ENCODE peak calls at places on chromosomes 11 and 22, in eight cellular contexts. W is ovary, C is A549, R is tibial nerve, T is K562, B is SK-N-SH, A is HepG2, E is stomach. X is an unnamed sample.

GRCh38 chr22:22520667-22521602 is 865 bp upstream of the ZNF280A start:
- DNase-seq in T (peak; percentile 85), E (no peak), C (no peak), R (no peak), B (no peak), W (no peak), A (no peak), X (no peak)

GRCh38 chr11:75966546-75967287 is 151.7 kb downstream of the UVRAG start:
- DNase-seq in R (no peak), A (no peak), C (peak; percentile 18), W (no peak), B (no peak), T (no peak), E (no peak), X (no peak)

GRCh38 chr11:48123249-48123875 is 93.2 kb upstream of the OR4B1 start:
- DNase-seq in A (no peak), W (no peak), T (no peak), B (no peak), C (no peak), E (no peak), R (no peak), X (no peak)

GRCh38 chr11:31882951-31883392 is 71.8 kb upstream of the PAX6 start:
- DNase-seq in R (no peak), E (no peak), C (no peak), A (no peak), T (no peak), B (no peak), W (no peak), X (no peak)

GRCh38 chr11:96067160-96067559 is 143.3 kb upstream of the MTMR2 start:
- DNase-seq in C (no peak), T (no peak), W (no peak), E (no peak), A (no peak), R (no peak), B (no peak), X (no peak)

GRCh38 chr11:33895752-33896137 is 3.9 kb upstream of the LMO2 start:
- DNase-seq in A (no peak), T (no peak), W (no peak), B (no peak), C (no peak), R (no peak), E (no peak), X (no peak)

GRCh38 chr22:29314537-29315285 is 786 bp downstream of the RASL10A start:
- DNase-seq in E (no peak), B (peak; percentile 63), R (no peak), C (no peak), A (no peak), T (no peak), W (no peak), X (peak; percentile 39)

GRCh38 chr11:78253797-78254196 is 65.1 kb downstream of the USP35 start:
- DNase-seq in A (no peak), E (no peak), R (no peak), W (no peak), T (no peak), B (no peak), C (no peak), X (no peak)

DNA sequence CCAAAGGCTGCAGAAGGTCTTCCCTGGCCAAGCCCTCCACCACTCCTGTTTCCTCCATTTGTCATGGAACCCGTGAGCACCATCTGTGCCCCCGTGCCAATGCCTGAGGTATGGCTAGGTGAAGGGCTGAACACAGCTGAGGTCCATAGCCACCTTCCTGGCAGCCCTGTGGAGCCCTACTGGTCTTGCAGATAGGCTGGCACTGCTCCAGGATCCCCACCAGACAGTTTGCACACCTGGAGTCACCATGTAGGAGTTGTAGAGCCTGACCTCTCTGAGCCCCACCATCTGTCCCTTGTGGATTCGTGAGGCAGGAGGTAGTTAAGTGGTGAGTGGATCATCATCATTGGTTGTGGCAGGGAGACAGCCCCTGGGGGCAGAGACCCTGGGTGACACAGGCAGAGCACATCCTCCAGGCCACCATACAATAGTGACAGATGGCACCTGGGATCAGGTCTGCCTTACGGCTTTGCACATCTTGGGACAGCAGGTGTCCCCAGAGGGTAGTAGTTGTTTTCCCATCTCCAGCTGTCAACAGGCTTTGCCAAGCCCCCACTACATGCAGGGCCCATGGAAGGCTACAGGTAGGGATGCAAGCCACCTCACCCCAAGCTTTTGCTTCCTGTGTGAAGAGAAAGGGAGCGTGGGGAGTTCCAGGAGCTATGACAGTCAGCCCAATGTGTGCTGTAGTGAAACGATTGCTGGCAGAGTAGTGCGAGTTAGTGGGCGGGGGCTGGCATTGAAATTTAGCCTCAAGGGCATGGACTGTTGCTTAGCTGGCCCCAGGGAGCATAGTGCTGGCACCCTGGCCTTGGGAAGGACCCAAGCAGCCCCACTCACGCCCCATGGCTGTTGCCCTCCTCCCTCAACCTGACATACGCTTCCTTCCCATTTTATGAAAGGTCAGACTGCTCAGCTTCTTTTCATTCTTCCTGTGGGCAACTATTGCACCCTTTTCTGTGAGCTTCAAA is 52.4 kb upstream of the SUSD2 start:
- DNase-seq in E (no peak), B (no peak), T (no peak), A (no peak), R (no peak), C (no peak), W (no peak), X (no peak)
- TF ChIP-seq EP300 in E (no peak), B (no peak), T (no peak), A (no peak), R (no peak), C (no peak), W (no peak), X (no peak)

GRCh38 chr11:844693-845644 is 2.3 kb downstream of the TSPAN4 start:
- DNase-seq in A (peak; percentile 88), T (peak; percentile 69), C (peak; percentile 83), B (peak; percentile 82), R (peak; percentile 92), E (peak; percentile 77), W (peak; percentile 96), X (peak; percentile 79)

GRCh38 chr11:843086-843704 is 543 bp downstream of the TSPAN4 start:
- DNase-seq in T (peak; percentile 59), C (no peak), W (no peak), R (no peak), B (peak; percentile 68), E (no peak), A (no peak), X (no peak)

GRCh38 chr11:845872-846271 is 3.2 kb downstream of the TSPAN4 start:
- DNase-seq in T (no peak), C (no peak), A (no peak), R (no peak), E (no peak), W (no peak), B (no peak), X (no peak)

GRCh38 chr11:842370-843002 is at the start of the genes POLR2L and TSPAN4:
- DNase-seq in R (peak; percentile 77), W (peak; percentile 91), A (peak; percentile 78), T (peak; percentile 86), B (peak; percentile 97), C (no peak), E (peak; percentile 91), X (peak; percentile 91)

DNA sequence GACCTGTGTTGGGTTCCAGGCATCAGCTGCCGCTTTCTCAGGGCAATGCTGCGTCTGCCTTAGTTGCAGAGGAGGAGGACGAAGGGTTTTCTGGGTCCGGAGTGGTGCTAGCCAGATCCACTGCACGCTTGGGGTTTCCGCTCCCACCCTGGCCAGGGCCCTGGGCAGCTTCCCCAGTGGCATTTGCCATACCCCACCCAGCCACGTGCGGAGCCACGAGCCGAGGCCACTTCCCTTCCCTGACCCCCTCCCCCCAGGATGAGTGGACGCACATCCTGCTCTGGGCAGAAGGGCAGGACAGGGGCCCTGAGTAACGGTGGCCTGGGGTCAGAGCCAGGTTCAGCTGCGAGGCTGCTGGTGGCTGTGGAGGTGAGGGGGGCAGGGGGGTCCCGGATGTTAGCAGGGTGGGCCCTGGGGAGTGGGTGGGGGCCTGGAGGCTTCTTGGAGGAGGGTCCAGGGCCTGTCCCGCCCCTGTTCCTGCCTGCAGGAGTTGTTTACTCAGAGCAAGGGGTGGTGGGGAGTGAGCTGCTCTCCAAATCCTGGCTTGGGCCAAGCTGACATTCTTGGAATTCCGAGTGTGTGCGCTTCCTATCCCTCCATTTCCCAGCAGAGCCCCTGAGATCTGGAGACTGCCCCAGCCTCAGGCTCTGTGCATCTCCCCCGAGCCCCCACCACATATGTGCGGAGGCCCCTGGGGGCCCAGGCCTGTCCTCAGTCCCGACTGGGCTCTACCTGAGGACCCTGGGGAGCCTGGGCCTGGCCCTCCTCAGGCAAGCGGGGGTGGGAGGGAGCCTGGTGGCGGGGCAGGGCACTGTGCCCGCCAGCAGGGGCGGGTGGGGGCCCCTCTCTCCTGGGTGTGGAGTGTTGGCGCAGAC is 1.4 kb downstream of the TSPAN4 start:
- DNase-seq in B (no peak), E (peak; percentile 68), R (peak; percentile 92), C (peak; percentile 86), A (peak; percentile 89), T (peak; percentile 58), W (peak; percentile 90), X (peak; percentile 83)
- TF ChIP-seq CTCF in B (no peak), E (no peak), R (no peak), C (no peak), A (peak; percentile 35), T (no peak), W (no peak), X (no peak)

GRCh38 chr22:45096256-45096907 is 67.3 kb upstream of the NUP50 start:
- DNase-seq in A (peak; percentile 37), C (peak; percentile 64), T (peak; percentile 54), E (peak; percentile 58), B (peak; percentile 87), R (peak; percentile 31), W (peak; percentile 31), X (peak; percentile 61)

GRCh38 chr22:45097061-45097460 is 66.7 kb upstream of the NUP50 start:
- DNase-seq in T (no peak), C (no peak), R (no peak), A (no peak), W (no peak), E (no peak), B (no peak), X (no peak)

GRCh38 chr22:45094826-45095225 is 68.9 kb upstream of the NUP50 start:
- DNase-seq in C (no peak), A (no peak), B (no peak), E (no peak), W (no peak), R (no peak), T (no peak), X (no peak)

GRCh38 chr22:45099961-45100360 is 63.8 kb upstream of the NUP50 start:
- DNase-seq in E (no peak), B (no peak), R (no peak), A (no peak), T (no peak), W (no peak), C (no peak), X (no peak)

DNA sequence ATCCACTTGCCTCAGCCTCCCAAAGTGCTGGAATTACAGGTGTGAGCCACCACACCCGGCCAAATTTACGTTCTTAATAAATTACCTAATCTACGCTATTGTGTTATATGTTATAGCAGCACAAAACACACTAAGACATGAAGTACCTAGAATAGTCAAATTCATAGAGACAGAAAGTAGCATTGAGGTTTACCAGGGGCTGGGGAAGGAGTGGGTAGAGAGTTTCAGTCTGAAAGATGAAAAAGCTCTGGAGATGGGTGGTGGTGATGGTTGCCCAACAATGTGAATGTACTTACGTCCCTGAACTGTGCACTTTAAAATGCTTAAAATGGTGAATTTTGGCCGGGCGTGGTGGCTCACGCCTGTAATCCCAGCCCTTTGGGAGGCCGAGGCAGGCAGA is 65.7 kb upstream of the NUP50 start:
- DNase-seq in C (no peak), B (no peak), T (no peak), A (no peak), W (no peak), E (no peak), R (no peak), X (no peak)
- TF ChIP-seq EP300 in C (no peak), B (no peak), T (no peak), A (no peak), W (no peak), E (no peak), R (no peak), X (no peak)

GRCh38 chr11:103339485-103339857 is 230.2 kb downstream of the DYNC2H1 start:
- DNase-seq in A (no peak), R (no peak), W (no peak), C (no peak), E (no peak), B (no peak), T (no peak), X (no peak)

GRCh38 chr11:103338621-103339484 is 229.6 kb downstream of the DYNC2H1 start:
- DNase-seq in E (no peak), W (no peak), B (no peak), A (no peak), C (no peak), T (no peak), R (no peak), X (no peak)
- TF ChIP-seq CTCF in E (no peak), W (no peak), B (peak; percentile 35), A (peak; percentile 29), C (no peak), T (no peak), R (no peak), X (no peak)